ENCODE peak calls at places on chromosomes 4 and X, in six cellular contexts. N is foreskin fibroblast, K is cardiac muscle cell, C is astrocyte of the cerebellum, Z is WTC11, B is nephron progenitor cell. P is an unnamed sample.

GRCh38 chr4:113141901-113142346 is 92.5 kb downstream of the ANK2 start:
- DNase-seq in K (no peak), Z (no peak), N (peak; percentile 78), C (peak; percentile 79), B (no peak), P (no peak)

GRCh38 chr4:106893395-106893881 is 142.7 kb downstream of the DKK2 start:
- DNase-seq in Z (peak; percentile 9), N (no peak), K (no peak), B (peak; percentile 11), C (no peak), P (no peak)

GRCh38 chr4:17785858-17786257 is 4.4 kb upstream of the FAM184B start:
- DNase-seq in B (no peak), N (no peak), C (no peak), Z (no peak), K (no peak), P (no peak)

GRCh38 chr4:25440478-25441030 is 63.5 kb downstream of the ANAPC4 start:
- DNase-seq in Z (no peak), C (no peak), B (no peak), K (peak; percentile 19), N (no peak), P (no peak)

GRCh38 chrX:15206306-15206705 is 63.6 kb downstream of the ASB9 start:
- DNase-seq in N (no peak), Z (no peak), K (no peak), C (no peak), B (no peak), P (no peak)

GRCh38 chr4:88137112-88137511 is 21.3 kb downstream of the ABCG2 start:
- DNase-seq in C (no peak), B (no peak), Z (no peak), N (peak; percentile 74), K (no peak), P (no peak)

GRCh38 chr4:24876431-24876830 is 36.4 kb downstream of the CCDC149 start:
- DNase-seq in C (no peak), Z (no peak), K (no peak), N (no peak), B (no peak), P (no peak)

GRCh38 chr4:82618321-82618720 is 56.5 kb upstream of the TMEM150C start:
- DNase-seq in N (peak; percentile 81), K (peak; percentile 22), Z (no peak), B (peak; percentile 37), C (peak; percentile 79), P (no peak)

GRCh38 chrX:136497556-136498048 is at the start of gene HTATSF1:
- DNase-seq in K (peak; percentile 22), N (no peak), Z (peak; percentile 12), B (no peak), C (no peak), P (peak; percentile 3)

GRCh38 chr4:156771171-156771837 is 200.3 kb downstream of the PDGFC start:
- DNase-seq in N (peak; percentile 93), C (peak; percentile 39), B (peak; percentile 6), Z (no peak), K (no peak), P (no peak)

GRCh38 chr4:40681600-40682297 is 52.1 kb upstream of the RBM47 start:
- DNase-seq in C (no peak), K (peak; percentile 28), N (no peak), Z (no peak), B (no peak), P (no peak)

GRCh38 chr4:105230287-105230686 is 83.6 kb downstream of the TET2 start:
- DNase-seq in B (no peak), N (no peak), K (no peak), C (no peak), Z (no peak), P (no peak)

GRCh38 chr4:108466936-108467902 is 153.2 kb upstream of the RPL34 start:
- DNase-seq in C (peak; percentile 89), B (no peak), Z (no peak), N (peak; percentile 92), K (no peak), P (no peak)

DNA sequence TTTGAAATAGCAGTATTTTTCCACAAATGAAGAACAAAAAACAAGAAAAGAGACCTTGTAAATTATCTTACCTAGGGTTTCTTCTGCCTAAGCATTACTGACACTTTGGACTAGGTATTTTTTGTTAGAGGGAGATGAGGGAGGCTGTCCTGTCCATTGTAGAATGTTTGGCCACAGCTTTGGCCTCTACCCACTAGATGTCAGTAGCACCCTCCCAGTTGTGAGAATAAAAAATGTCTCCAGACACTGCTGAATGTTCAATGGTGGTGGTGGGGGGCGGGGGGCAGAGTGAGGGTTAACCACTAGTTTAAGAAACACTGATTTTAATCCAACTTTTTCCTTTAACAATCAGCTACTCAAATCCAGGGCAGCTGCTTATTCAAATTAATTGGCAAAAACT is 25.8 kb downstream of the OTUD4 start:
- DNase-seq in B (peak; percentile 4), Z (no peak), C (no peak), K (peak; percentile 24), N (peak; percentile 50), P (peak; percentile 46)
- TF ChIP-seq CTCF in B (peak; percentile 27), Z (no peak), C (peak; percentile 71), K (peak; percentile 63), N (peak; percentile 64), P (peak; percentile 11)

GRCh38 chr4:130309221-130309620 is 1213.3 kb downstream of the C4orf33 start:
- DNase-seq in N (no peak), C (no peak), Z (no peak), B (no peak), K (no peak), P (no peak)

DNA sequence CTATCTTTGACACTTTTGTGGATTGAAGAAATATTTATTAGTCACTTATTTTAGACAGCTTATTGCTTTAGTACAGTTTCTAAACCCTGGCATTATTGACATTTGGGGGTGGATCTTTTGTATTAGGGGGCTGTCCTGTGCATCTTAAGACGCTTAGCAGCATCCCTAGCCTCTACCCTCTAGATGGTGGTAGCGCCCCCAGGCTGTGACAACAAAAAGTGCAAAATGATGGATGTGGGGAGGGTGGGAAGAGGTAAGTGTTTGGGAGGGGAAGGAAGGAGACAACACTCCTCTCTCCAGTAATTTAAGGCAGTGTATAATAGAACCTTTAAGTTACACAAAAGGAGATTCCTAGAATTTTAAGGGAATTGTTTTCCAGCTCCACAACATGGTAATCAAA is 1210.6 kb downstream of the C4orf33 start:
- DNase-seq in B (no peak), C (no peak), Z (peak; percentile 65), N (no peak), K (no peak), P (peak; percentile 7)
- TF ChIP-seq CTCF in B (no peak), C (no peak), Z (peak; percentile 51), N (no peak), K (no peak), P (no peak)

DNA sequence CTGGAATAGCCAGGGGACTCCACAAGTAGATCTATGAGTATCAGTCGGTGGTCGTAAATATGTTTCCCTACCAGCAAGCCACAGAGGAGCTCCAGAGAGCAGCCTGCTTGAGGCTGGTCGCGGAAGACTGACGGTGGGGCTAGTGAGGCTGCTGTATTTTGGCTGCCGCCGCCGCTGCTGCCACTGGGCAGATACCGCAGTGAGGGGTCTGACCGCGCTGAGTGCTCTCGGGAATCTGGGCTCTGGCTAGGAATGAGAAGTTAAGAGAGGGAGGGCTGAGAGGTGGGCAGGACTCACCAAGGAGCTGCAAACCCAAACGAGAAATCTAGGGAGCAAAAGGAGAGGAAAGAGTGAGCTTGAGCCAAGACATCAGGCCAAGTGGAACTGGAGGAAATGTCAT is at the start of gene EXOC1L:
- DNase-seq in C (peak; percentile 16), N (peak; percentile 43), K (peak; percentile 78), Z (peak; percentile 84), B (peak; percentile 70), P (peak; percentile 63)
- TF ChIP-seq CTCF in C (peak; percentile 11), N (no peak), K (no peak), Z (no peak), B (no peak), P (no peak)

GRCh38 chr4:2009651-2010233 is 968 bp upstream of the NELFA start:
- DNase-seq in B (peak; percentile 60), N (peak; percentile 86), C (peak; percentile 23), K (peak; percentile 77), Z (peak; percentile 66), P (peak; percentile 69)
- TF ChIP-seq CTCF in B (no peak), N (no peak), C (peak; percentile 34), K (peak; percentile 37), Z (no peak), P (no peak)

GRCh38 chr4:165470009-165470408 is 91.2 kb downstream of the CPE start:
- DNase-seq in C (no peak), N (no peak), B (no peak), K (no peak), Z (no peak), P (no peak)
- TF ChIP-seq CTCF in C (no peak), N (no peak), B (no peak), K (no peak), Z (no peak), P (no peak)

P was measured in endothelial cell.